ENCODE peak calls at places on chromosomes 5 and 9, in four cellular contexts. W is CD4-positive, alpha-beta T cell; R is NCI-H510A; T is G401. A is an unnamed sample.

GRCh38 chr9:79492092-79492995 is 79.4 kb upstream of the TLE4 start:
- DNase-seq in R (no peak), W (no peak), T (no peak), A (no peak)

GRCh38 chr9:73152445-73152844 is 780 bp downstream of the ANXA1 start:
- DNase-seq in T (no peak), R (no peak), W (no peak), A (no peak)

GRCh38 chr5:172009536-172010270 is 3.3 kb upstream of the FBXW11 start:
- DNase-seq in W (no peak), R (no peak), T (peak), A (no peak)

GRCh38 chr5:176543428-176544182 is 5.5 kb upstream of the CDHR2 start:
- DNase-seq in W (peak), T (peak), R (peak), A (peak)

GRCh38 chr5:172380992-172381643 is 73.2 kb downstream of the SH3PXD2B start:
- DNase-seq in W (no peak), R (peak), T (peak), A (peak)

GRCh38 chr5:59810041-59810440 is 83.5 kb downstream of the PDE4D start:
- DNase-seq in R (no peak), T (peak), W (peak), A (peak)

GRCh38 chr5:134124289-134125194 is 10.1 kb downstream of the TCF7 start:
- DNase-seq in T (no peak), W (no peak), R (no peak), A (no peak)

GRCh38 chr5:63697811-63698210 is 264.4 kb downstream of the HTR1A start:
- DNase-seq in T (no peak), R (no peak), W (no peak), A (no peak)

GRCh38 chr9:125748511-125749099 is 1.4 kb downstream of the PBX3 start:
- DNase-seq in T (peak), R (no peak), W (no peak), A (no peak)

GRCh38 chr9:125397736-125398135 is 136.1 kb downstream of the GAPVD1 start:
- DNase-seq in W (no peak), T (peak), R (no peak), A (peak)

GRCh38 chr9:96874947-96875459 is 20.7 kb upstream of the ZNF782 start:
- DNase-seq in R (peak), T (peak), W (peak), A (no peak)

GRCh38 chr9:32706004-32706749 is 70.7 kb upstream of the TAF1L start:
- DNase-seq in W (no peak), T (no peak), R (no peak), A (no peak)

GRCh38 chr9:36659500-36659899 is 86.8 kb downstream of the MELK start:
- DNase-seq in T (no peak), W (no peak), R (no peak), A (no peak)

GRCh38 chr9:5043381-5043780 is 58.3 kb downstream of the JAK2 start:
- DNase-seq in W (no peak), T (no peak), R (no peak), A (no peak)

GRCh38 chr5:150448960-150449490 is 514 bp downstream of the RPS14 start:
- DNase-seq in R (no peak), T (no peak), W (no peak), A (no peak)

GRCh38 chr9:70142101-70142500 is 98.5 kb downstream of the MAMDC2 start:
- DNase-seq in R (no peak), W (no peak), T (no peak), A (no peak)

GRCh38 chr5:6019612-6020011 is 358.7 kb downstream of the MED10 start:
- DNase-seq in W (no peak), T (no peak), R (no peak), A (no peak)

GRCh38 chr5:169192572-169192971 is 108.4 kb downstream of the SLIT3 start:
- DNase-seq in R (no peak), T (no peak), W (no peak), A (no peak)

GRCh38 chr9:87570000-87570834 is 72.5 kb downstream of the DAPK1 start:
- DNase-seq in T (no peak), R (no peak), W (no peak), A (no peak)

GRCh38 chr9:106467847-106468163 is 395.2 kb upstream of the ZNF462 start:
- DNase-seq in R (no peak), T (no peak), W (no peak), A (no peak)

A was measured in cerebellum.